ENCODE peak calls at places on chromosomes 12 and 14, in six cellular contexts. K is uterus, A is renal cortical epithelial cell, B is HFFc6, E is endothelial cell, H is heart left ventricle. P is an unnamed sample.

GRCh38 chr14:61112506-61112905 is 131.5 kb downstream of the SLC38A6 start:
- DNase-seq in A (no peak), B (no peak), K (no peak), E (no peak), H (no peak), P (no peak)

GRCh38 chr12:63068857-63069442 is 82.1 kb downstream of the AVPR1A start:
- DNase-seq in H (no peak), A (peak), B (peak), E (peak), K (no peak), P (peak)

GRCh38 chr14:74973905-74974363 is 18.5 kb upstream of the PGF start:
- DNase-seq in K (no peak), B (no peak), H (no peak), A (no peak), E (no peak), P (no peak)

GRCh38 chr14:34713681-34714319 is 593 bp downstream of the CFL2 start:
- DNase-seq in H (peak), K (peak), A (peak), E (no peak), B (peak), P (peak)

GRCh38 chr14:32382704-32383103 is 53.6 kb downstream of the AKAP6 start:
- DNase-seq in A (no peak), H (peak), E (peak), B (no peak), K (no peak), P (no peak)

GRCh38 chr12:114013601-114014345 is 47.6 kb upstream of the RBM19 start:
- DNase-seq in E (peak), H (no peak), B (peak), K (no peak), A (no peak), P (no peak)

GRCh38 chr14:92770454-92770853 is 22.0 kb upstream of the LGMN start:
- DNase-seq in H (no peak), B (no peak), A (no peak), K (no peak), E (no peak), P (no peak)

GRCh38 chr12:113456199-113456598 is 15.5 kb downstream of the LHX5 start:
- DNase-seq in E (no peak), B (no peak), H (no peak), K (no peak), A (no peak), P (no peak)

GRCh38 chr12:42815068-42815467 is 225.5 kb upstream of the PRICKLE1 start:
- DNase-seq in B (no peak), K (no peak), H (no peak), E (no peak), A (no peak), P (no peak)

GRCh38 chr12:112878488-112878887 is 28.3 kb upstream of the OAS1 start:
- DNase-seq in B (no peak), K (no peak), A (no peak), E (no peak), H (no peak), P (no peak)

GRCh38 chr14:93033983-93034670 is 81.6 kb downstream of the ITPK1 start:
- DNase-seq in H (no peak), B (no peak), A (no peak), E (peak), K (no peak), P (no peak)

GRCh38 chr12:100953677-100954076 is 159.1 kb downstream of the ANO4 start:
- DNase-seq in K (no peak), B (no peak), E (no peak), A (no peak), H (no peak), P (no peak)

GRCh38 chr12:22467190-22467589 is 77.2 kb downstream of the C2CD5 start:
- DNase-seq in K (peak), H (no peak), A (peak), E (no peak), B (peak), P (no peak)

GRCh38 chr12:119725523-119725922 is 57.6 kb downstream of the PRKAB1 start:
- DNase-seq in E (no peak), H (no peak), B (no peak), K (no peak), A (no peak), P (no peak)

GRCh38 chr12:114783176-114783575 is 99.2 kb upstream of the TBX3 start:
- DNase-seq in E (no peak), A (no peak), H (no peak), B (no peak), K (no peak), P (no peak)

GRCh38 chr12:28035483-28035882 is 63.0 kb upstream of the PTHLH start:
- DNase-seq in A (peak), H (no peak), B (peak), E (no peak), K (no peak), P (peak)

GRCh38 chr12:114888928-114889327 is 205.0 kb upstream of the TBX3 start:
- DNase-seq in E (no peak), K (no peak), H (no peak), B (no peak), A (no peak), P (no peak)

GRCh38 chr12:124636138-124636968 is 68.9 kb upstream of the NCOR2 start:
- DNase-seq in E (no peak), B (peak), K (peak), A (peak), H (no peak), P (no peak)

GRCh38 chr12:27243804-27244679 is at the start of gene STK38L:
- DNase-seq in A (peak), K (peak), H (peak), E (peak), B (peak), P (peak)

P was measured in hepatic stellate cell.